ENCODE peak calls at places on chromosomes 12 and 14, in nine cellular contexts. One of them, this sample, is unnamed.

GRCh38 chr12:81450920-81451739 is 308.0 kb downstream of the PPFIA2 start:
- DNase-seq in prostate gland: peak
- DNase-seq in HepG2: peak
- DNase-seq in GM12892: no peak
- DNase-seq in GM12878: no peak
- DNase-seq in stomach: no peak
- DNase-seq in GM23338: peak
- DNase-seq in K562: peak
- DNase-seq in HCT116: peak
- DNase-seq in this sample: no peak

GRCh38 chr14:90692061-90692460 is 124.2 kb downstream of the TTC7B start:
- DNase-seq in GM12892: no peak
- DNase-seq in prostate gland: no peak
- DNase-seq in HepG2: no peak
- DNase-seq in stomach: no peak
- DNase-seq in HCT116: no peak
- DNase-seq in GM23338: no peak
- DNase-seq in GM12878: no peak
- DNase-seq in K562: no peak
- DNase-seq in this sample: no peak

GRCh38 chr12:3305904-3306619 is 184.9 kb upstream of the PRMT8 start:
- DNase-seq in prostate gland: no peak
- DNase-seq in GM12878: no peak
- DNase-seq in GM23338: no peak
- DNase-seq in stomach: no peak
- DNase-seq in K562: no peak
- DNase-seq in HepG2: no peak
- DNase-seq in GM12892: no peak
- DNase-seq in HCT116: no peak
- DNase-seq in this sample: no peak

GRCh38 chr14:61662001-61662400 is 33.3 kb upstream of the HIF1A start:
- DNase-seq in stomach: no peak
- DNase-seq in HCT116: no peak
- DNase-seq in HepG2: no peak
- DNase-seq in prostate gland: no peak
- DNase-seq in GM12892: no peak
- DNase-seq in GM12878: no peak
- DNase-seq in GM23338: no peak
- DNase-seq in K562: no peak
- DNase-seq in this sample: no peak

GRCh38 chr12:100860611-100861010 is 66.0 kb downstream of the ANO4 start:
- DNase-seq in GM12878: no peak
- DNase-seq in GM23338: no peak
- DNase-seq in GM12892: no peak
- DNase-seq in prostate gland: no peak
- DNase-seq in HepG2: no peak
- DNase-seq in HCT116: no peak
- DNase-seq in stomach: no peak
- DNase-seq in K562: no peak
- DNase-seq in this sample: no peak

GRCh38 chr14:50477760-50478159 is 54.6 kb downstream of the MAP4K5 start:
- DNase-seq in GM23338: no peak
- DNase-seq in prostate gland: no peak
- DNase-seq in K562: no peak
- DNase-seq in GM12878: no peak
- DNase-seq in GM12892: no peak
- DNase-seq in HCT116: no peak
- DNase-seq in stomach: no peak
- DNase-seq in HepG2: no peak
- DNase-seq in this sample: no peak

GRCh38 chr14:95196268-95196667 is 38.9 kb upstream of the DICER1 start:
- DNase-seq in GM23338: peak
- DNase-seq in GM12878: no peak
- DNase-seq in GM12892: no peak
- DNase-seq in HCT116: peak
- DNase-seq in prostate gland: no peak
- DNase-seq in K562: peak
- DNase-seq in HepG2: peak
- DNase-seq in stomach: no peak
- DNase-seq in this sample: no peak

GRCh38 chr12:121800694-121801600 is 2.9 kb upstream of the SETD1B start:
- DNase-seq in GM23338: peak
- DNase-seq in GM12892: no peak
- DNase-seq in K562: peak
- DNase-seq in HepG2: no peak
- DNase-seq in HCT116: no peak
- DNase-seq in prostate gland: peak
- DNase-seq in GM12878: no peak
- DNase-seq in stomach: peak
- DNase-seq in this sample: peak

GRCh38 chr12:24913130-24913529 is 35.8 kb downstream of the BCAT1 start:
- DNase-seq in stomach: no peak
- DNase-seq in GM23338: no peak
- DNase-seq in K562: no peak
- DNase-seq in GM12892: no peak
- DNase-seq in HepG2: no peak
- DNase-seq in HCT116: no peak
- DNase-seq in GM12878: no peak
- DNase-seq in prostate gland: no peak
- DNase-seq in this sample: no peak

GRCh38 chr14:22908601-22909000 is 10.3 kb downstream of the RBM23 start:
- DNase-seq in GM12878: no peak
- DNase-seq in prostate gland: no peak
- DNase-seq in stomach: no peak
- DNase-seq in HCT116: no peak
- DNase-seq in GM12892: no peak
- DNase-seq in K562: no peak
- DNase-seq in HepG2: no peak
- DNase-seq in GM23338: no peak
- DNase-seq in this sample: no peak

GRCh38 chr14:104676694-104677505 is 12.5 kb upstream of the INF2 start:
- DNase-seq in HCT116: no peak
- DNase-seq in HepG2: peak
- DNase-seq in GM23338: peak
- DNase-seq in GM12878: no peak
- DNase-seq in prostate gland: no peak
- DNase-seq in stomach: no peak
- DNase-seq in K562: peak
- DNase-seq in GM12892: no peak
- DNase-seq in this sample: peak

GRCh38 chr12:1912580-1913376 is 5.7 kb downstream of the CACNA2D4 start:
- DNase-seq in GM12878: no peak
- DNase-seq in K562: no peak
- DNase-seq in GM23338: no peak
- DNase-seq in prostate gland: no peak
- DNase-seq in stomach: peak
- DNase-seq in HepG2: no peak
- DNase-seq in HCT116: no peak
- DNase-seq in GM12892: no peak
- DNase-seq in this sample: no peak

DNA sequence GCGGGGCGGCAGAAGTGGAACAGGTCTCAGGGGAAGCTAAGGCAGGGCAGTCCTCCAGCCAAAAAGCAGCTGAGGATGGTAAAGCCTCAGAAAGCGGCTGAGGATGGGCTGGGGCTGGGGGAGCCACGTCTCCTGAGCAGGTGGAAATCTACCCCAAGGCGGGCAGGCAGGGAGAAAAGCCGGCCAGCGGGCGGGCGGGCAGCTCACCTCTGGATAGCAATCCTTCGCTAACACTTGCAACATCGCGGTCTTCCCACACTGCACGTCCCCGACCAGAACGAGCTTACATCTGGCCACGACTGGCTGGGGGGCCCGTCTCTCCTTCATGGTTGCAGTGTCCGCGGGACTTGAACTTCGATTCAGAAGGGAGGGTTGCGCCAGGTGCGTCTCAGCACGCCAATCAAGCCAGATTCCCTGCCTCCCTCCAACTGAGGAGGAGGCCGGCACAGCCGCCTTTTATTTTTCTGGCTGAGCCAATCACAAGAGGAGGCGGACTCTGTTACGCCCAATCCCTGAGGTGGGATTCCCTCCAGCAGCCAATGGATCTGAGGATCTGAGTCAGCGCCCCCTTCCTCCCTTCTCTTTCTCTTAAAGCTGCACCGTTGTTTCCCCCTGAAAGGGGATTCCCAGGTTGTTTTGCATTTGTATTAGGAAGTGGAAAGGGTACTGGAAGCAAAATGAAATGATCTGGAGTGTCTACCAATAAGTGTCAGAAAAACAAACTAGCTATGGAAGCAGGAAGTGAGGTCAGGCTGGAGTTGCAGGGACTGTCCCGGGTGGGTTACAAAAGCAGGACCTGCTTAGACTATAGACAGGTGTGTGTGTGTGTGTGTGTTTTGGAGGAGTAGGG is at the start of gene RND1:
- DNase-seq in prostate gland: peak
- DNase-seq in HCT116: peak
- DNase-seq in GM23338: peak
- DNase-seq in K562: peak
- DNase-seq in stomach: peak
- DNase-seq in GM12892: peak
- DNase-seq in HepG2: peak
- DNase-seq in GM12878: peak
- DNase-seq in this sample: peak
- TF ChIP-seq POLR2AphosphoS5 in prostate gland: peak
- TF ChIP-seq POLR2AphosphoS5 in HCT116: peak
- TF ChIP-seq POLR2AphosphoS5 in GM23338: peak
- TF ChIP-seq POLR2AphosphoS5 in K562: peak
- TF ChIP-seq POLR2AphosphoS5 in stomach: peak
- TF ChIP-seq POLR2AphosphoS5 in GM12892: peak
- TF ChIP-seq POLR2AphosphoS5 in HepG2: peak
- TF ChIP-seq POLR2AphosphoS5 in GM12878: peak
- TF ChIP-seq POLR2AphosphoS5 in this sample: peak

GRCh38 chr12:96427269-96427729 is 27.1 kb upstream of the CDK17 start:
- DNase-seq in HepG2: peak
- DNase-seq in prostate gland: no peak
- DNase-seq in GM12878: no peak
- DNase-seq in GM12892: no peak
- DNase-seq in K562: no peak
- DNase-seq in HCT116: peak
- DNase-seq in GM23338: no peak
- DNase-seq in stomach: peak
- DNase-seq in this sample: peak
- TF ChIP-seq POLR2AphosphoS5 in HepG2: no peak
- TF ChIP-seq POLR2AphosphoS5 in prostate gland: peak
- TF ChIP-seq POLR2AphosphoS5 in GM12878: no peak
- TF ChIP-seq POLR2AphosphoS5 in GM12892: no peak
- TF ChIP-seq POLR2AphosphoS5 in K562: no peak
- TF ChIP-seq POLR2AphosphoS5 in HCT116: peak
- TF ChIP-seq POLR2AphosphoS5 in GM23338: no peak
- TF ChIP-seq POLR2AphosphoS5 in stomach: peak
- TF ChIP-seq POLR2AphosphoS5 in this sample: peak

GRCh38 chr12:108305520-108305919 is 33.6 kb downstream of the CMKLR1 start:
- DNase-seq in K562: no peak
- DNase-seq in stomach: peak
- DNase-seq in prostate gland: peak
- DNase-seq in GM12892: no peak
- DNase-seq in GM12878: no peak
- DNase-seq in HepG2: no peak
- DNase-seq in HCT116: no peak
- DNase-seq in GM23338: no peak
- DNase-seq in this sample: peak
- TF ChIP-seq POLR2AphosphoS5 in K562: no peak
- TF ChIP-seq POLR2AphosphoS5 in stomach: peak
- TF ChIP-seq POLR2AphosphoS5 in prostate gland: peak
- TF ChIP-seq POLR2AphosphoS5 in GM12892: no peak
- TF ChIP-seq POLR2AphosphoS5 in GM12878: no peak
- TF ChIP-seq POLR2AphosphoS5 in HepG2: no peak
- TF ChIP-seq POLR2AphosphoS5 in HCT116: no peak
- TF ChIP-seq POLR2AphosphoS5 in GM23338: no peak
- TF ChIP-seq POLR2AphosphoS5 in this sample: peak

GRCh38 chr14:100286484-100287191 is 19.6 kb downstream of the SLC25A29 start:
- DNase-seq in stomach: peak
- DNase-seq in HCT116: no peak
- DNase-seq in GM23338: no peak
- DNase-seq in HepG2: no peak
- DNase-seq in GM12892: no peak
- DNase-seq in K562: no peak
- DNase-seq in prostate gland: no peak
- DNase-seq in GM12878: no peak
- DNase-seq in this sample: no peak

GRCh38 chr14:100287202-100287997 is 18.8 kb downstream of the SLC25A29 start:
- DNase-seq in HCT116: no peak
- DNase-seq in GM12878: no peak
- DNase-seq in GM12892: no peak
- DNase-seq in K562: no peak
- DNase-seq in prostate gland: no peak
- DNase-seq in HepG2: no peak
- DNase-seq in GM23338: no peak
- DNase-seq in stomach: no peak
- DNase-seq in this sample: no peak

GRCh38 chr14:100283984-100284881 is 22.0 kb downstream of the SLC25A29 start:
- DNase-seq in stomach: peak
- DNase-seq in GM23338: peak
- DNase-seq in HCT116: no peak
- DNase-seq in prostate gland: no peak
- DNase-seq in HepG2: no peak
- DNase-seq in GM12878: no peak
- DNase-seq in GM12892: no peak
- DNase-seq in K562: no peak
- DNase-seq in this sample: no peak

GRCh38 chr14:100285913-100286400 is 20.3 kb downstream of the SLC25A29 start:
- DNase-seq in GM12878: no peak
- DNase-seq in HepG2: no peak
- DNase-seq in prostate gland: no peak
- DNase-seq in GM12892: no peak
- DNase-seq in K562: no peak
- DNase-seq in HCT116: no peak
- DNase-seq in GM23338: no peak
- DNase-seq in stomach: no peak
- DNase-seq in this sample: no peak

DNA sequence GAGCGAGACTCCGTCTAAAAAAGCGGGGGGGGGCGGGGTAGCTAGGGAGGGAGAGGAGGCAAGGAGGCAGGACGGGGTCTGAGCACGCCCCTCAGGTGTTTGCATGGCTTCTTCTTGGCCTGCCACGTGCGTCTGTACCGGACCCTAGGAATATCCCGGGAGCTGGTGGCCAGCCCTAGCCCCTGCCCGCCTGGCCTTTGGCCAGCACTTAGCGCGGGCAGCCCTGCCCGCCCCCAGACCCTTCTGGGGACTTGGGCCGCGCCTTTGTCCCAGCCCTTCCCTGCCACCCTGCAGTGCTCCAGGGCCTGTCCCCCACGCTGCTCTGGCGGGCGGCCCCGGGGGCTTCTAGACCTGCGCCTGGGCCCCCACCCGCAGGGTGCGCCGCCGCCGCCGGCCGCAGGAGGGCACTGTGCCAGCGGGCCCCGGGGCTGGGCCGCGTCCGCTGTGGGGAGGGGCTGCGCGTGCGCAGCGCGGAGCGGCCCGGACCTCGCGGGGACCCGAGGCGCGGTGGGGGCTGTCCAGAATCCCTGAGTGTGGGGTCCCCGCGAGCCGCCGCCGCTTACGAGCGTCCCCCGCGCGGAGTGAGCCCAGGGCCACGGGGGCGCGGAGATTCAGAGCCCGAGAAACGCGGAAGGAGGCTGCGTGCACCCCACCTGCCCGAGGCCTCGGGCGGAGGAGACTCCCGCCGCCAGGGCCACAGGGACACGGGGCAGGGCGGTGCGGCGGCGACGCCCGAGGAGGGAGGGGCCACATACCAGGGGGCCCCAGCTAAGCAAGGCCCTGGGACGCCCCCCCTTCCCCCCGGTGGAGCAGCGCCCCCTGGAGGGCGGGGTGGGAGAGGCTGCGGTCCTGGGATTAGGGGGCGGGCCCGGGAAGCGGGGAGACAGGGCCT is 21.0 kb downstream of the SLC25A29 start:
- DNase-seq in K562: peak
- DNase-seq in GM12878: no peak
- DNase-seq in HCT116: no peak
- DNase-seq in GM23338: peak
- DNase-seq in GM12892: peak
- DNase-seq in stomach: peak
- DNase-seq in HepG2: peak
- DNase-seq in prostate gland: peak
- DNase-seq in this sample: no peak
- TF ChIP-seq POLR2AphosphoS5 in K562: no peak
- TF ChIP-seq POLR2AphosphoS5 in GM12878: no peak
- TF ChIP-seq POLR2AphosphoS5 in HCT116: peak
- TF ChIP-seq POLR2AphosphoS5 in GM23338: peak
- TF ChIP-seq POLR2AphosphoS5 in GM12892: peak
- TF ChIP-seq POLR2AphosphoS5 in stomach: no peak
- TF ChIP-seq POLR2AphosphoS5 in HepG2: peak
- TF ChIP-seq POLR2AphosphoS5 in prostate gland: no peak
- TF ChIP-seq POLR2AphosphoS5 in this sample: no peak

This sample was measured in sigmoid colon.